ENCODE peak calls at places on chromosomes 6 and 20, in four cellular contexts. A is AG04449, X is dorsolateral prefrontal cortex, S is breast epithelium. W is an unnamed sample.

GRCh38 chr6:24838081-24838480 is 39.4 kb upstream of the ARMH2 start:
- DNase-seq in S (no peak), A (no peak), X (no peak), W (peak; percentile 15)

GRCh38 chr6:146861029-146861563 is 262.3 kb downstream of the ADGB start:
- DNase-seq in X (no peak), A (no peak), S (no peak), W (no peak)

GRCh38 chr6:152298055-152298647 is 339.0 kb downstream of the SYNE1 start:
- DNase-seq in A (no peak), S (no peak), X (no peak), W (no peak)

GRCh38 chr6:154302111-154302752 is 54.4 kb downstream of the IPCEF1 start:
- DNase-seq in A (peak; percentile 50), S (no peak), X (no peak), W (no peak)

GRCh38 chr20:58597021-58597940 is 53.8 kb upstream of the STX16 start:
- DNase-seq in S (no peak), X (no peak), A (no peak), W (peak; percentile 52)

GRCh38 chr6:123415844-123416468 is 220.8 kb downstream of the TRDN start:
- DNase-seq in S (no peak), X (peak; percentile 49), A (peak; percentile 1), W (peak; percentile 12)

GRCh38 chr20:20359628-20360027 is 8.3 kb upstream of the INSM1 start:
- DNase-seq in X (no peak), S (no peak), A (no peak), W (no peak)

GRCh38 chr6:16688984-16689636 is 72.2 kb downstream of the ATXN1 start:
- DNase-seq in X (no peak), S (no peak), A (peak; percentile 57), W (peak; percentile 71)

GRCh38 chr6:134689676-134690447 is 260.0 kb downstream of the ALDH8A1 start:
- DNase-seq in A (no peak), S (no peak), X (no peak), W (no peak)

GRCh38 chr6:149210376-149210775 is 107.1 kb upstream of the TAB2 start:
- DNase-seq in S (no peak), X (no peak), A (no peak), W (no peak)

GRCh38 chr6:119603501-119603900 is 253.9 kb upstream of the MAN1A1 start:
- DNase-seq in X (no peak), A (no peak), S (no peak), W (no peak)

GRCh38 chr20:63311186-63311832 is 18.3 kb downstream of the COL20A1 start:
- DNase-seq in A (no peak), S (no peak), X (no peak), W (no peak)

GRCh38 chr6:166621114-166621540 is 5.9 kb downstream of the RPS6KA2 start:
- DNase-seq in X (no peak), S (no peak), A (no peak), W (no peak)

GRCh38 chr20:23161244-23161875 is 75.2 kb upstream of the CD93 start:
- DNase-seq in S (no peak), X (no peak), A (no peak), W (no peak)

GRCh38 chr20:62161347-62161746 is 17.8 kb downstream of the SS18L1 start:
- DNase-seq in A (no peak), X (no peak), S (no peak), W (peak; percentile 36)

GRCh38 chr6:150541587-150541986 is 58.1 kb upstream of the PLEKHG1 start:
- DNase-seq in S (no peak), X (no peak), A (no peak), W (no peak)

GRCh38 chr6:6886160-6886885 is 221.4 kb upstream of the RREB1 start:
- DNase-seq in S (no peak), X (peak; percentile 59), A (no peak), W (no peak)

GRCh38 chr20:51597389-51598231 is 55.1 kb upstream of the NFATC2 start:
- DNase-seq in X (no peak), A (no peak), S (no peak), W (no peak)

GRCh38 chr6:170085475-170086401 is 205.1 kb downstream of the DLL1 start:
- DNase-seq in S (no peak), X (no peak), A (no peak), W (no peak)

GRCh38 chr6:135261872-135262725 is 81.0 kb downstream of the MYB start:
- DNase-seq in X (no peak), A (no peak), S (no peak), W (no peak)

GRCh38 chr6:107576852-107577251 is 86.9 kb downstream of the SOBP start:
- DNase-seq in A (no peak), S (no peak), X (no peak), W (peak; percentile 54)

GRCh38 chr6:125749864-125750691 is 646 bp downstream of the HEY2 start:
- DNase-seq in S (no peak), A (no peak), X (peak; percentile 42), W (no peak)

GRCh38 chr6:158290659-158291058 is 21.6 kb upstream of the TULP4 start:
- DNase-seq in A (no peak), X (no peak), S (no peak), W (no peak)

GRCh38 chr6:21003780-21004541 is 469.7 kb downstream of the CDKAL1 start:
- DNase-seq in A (no peak), S (no peak), X (no peak), W (peak; percentile 31)

GRCh38 chr20:61940976-61941720 is 124.5 kb downstream of the TAF4 start:
- DNase-seq in A (no peak), X (peak; percentile 19), S (peak; percentile 48), W (no peak)

GRCh38 chr20:59933849-59934585 is 580 bp upstream of the SYCP2 start:
- DNase-seq in A (no peak), X (peak; percentile 85), S (peak; percentile 84), W (no peak)

GRCh38 chr20:925516-925915 is 9.4 kb upstream of the ANGPT4 start:
- DNase-seq in S (no peak), X (no peak), A (no peak), W (no peak)

GRCh38 chr20:33419140-33419974 is 18.0 kb upstream of the CDK5RAP1 start:
- DNase-seq in X (no peak), S (no peak), A (no peak), W (no peak)

GRCh38 chr6:137000825-137001224 is 43.9 kb downstream of the IL20RA start:
- DNase-seq in S (no peak), X (no peak), A (no peak), W (no peak)

GRCh38 chr6:64520050-64520449 is 884.4 kb downstream of the PHF3 start:
- DNase-seq in S (no peak), X (no peak), A (peak; percentile 1), W (peak; percentile 89)

GRCh38 chr6:119334535-119335264 is 14.9 kb downstream of the MAN1A1 start:
- DNase-seq in X (no peak), A (no peak), S (no peak), W (no peak)

GRCh38 chr20:44069203-44069931 is 117.6 kb downstream of the JPH2 start:
- DNase-seq in S (no peak), X (no peak), A (no peak), W (no peak)

GRCh38 chr6:157274471-157275226 is 48.7 kb downstream of the TMEM242 start:
- DNase-seq in A (no peak), X (peak; percentile 69), S (peak; percentile 76), W (no peak)

GRCh38 chr6:150072201-150072600 is 3.3 kb upstream of the ULBP3 start:
- DNase-seq in X (no peak), A (no peak), S (peak; percentile 69), W (no peak)

GRCh38 chr6:128806274-128806673 is 76.7 kb upstream of the LAMA2 start:
- DNase-seq in A (no peak), X (no peak), S (no peak), W (no peak)

GRCh38 chr6:73504160-73504559 is 16.7 kb downstream of the EEF1A1 start:
- DNase-seq in A (no peak), X (no peak), S (no peak), W (no peak)

GRCh38 chr6:19838442-19839236 is 1.5 kb downstream of the ID4 start:
- DNase-seq in X (no peak), A (no peak), S (peak; percentile 59), W (no peak)

GRCh38 chr6:19836799-19837510 is at the start of gene ID4:
- DNase-seq in S (peak; percentile 91), A (peak; percentile 77), X (peak; percentile 89), W (peak; percentile 94)

GRCh38 chr6:19839788-19840187 is 2.6 kb downstream of the ID4 start:
- DNase-seq in S (no peak), X (no peak), A (no peak), W (no peak)

GRCh38 chr6:19839237-19839546 is 2.0 kb downstream of the ID4 start:
- DNase-seq in S (no peak), A (no peak), X (no peak), W (no peak)

GRCh38 chr6:19837511-19838441 is 606 bp downstream of the ID4 start:
- DNase-seq in S (peak; percentile 52), X (no peak), A (no peak), W (no peak)
- H3K4me3 ChIP-seq in S (peak overlapping the region; percentile 64), X (peak overlapping the region; percentile 67), A (peak overlapping the region; percentile 74), W (peak overlapping the region; percentile 75)

DNA sequence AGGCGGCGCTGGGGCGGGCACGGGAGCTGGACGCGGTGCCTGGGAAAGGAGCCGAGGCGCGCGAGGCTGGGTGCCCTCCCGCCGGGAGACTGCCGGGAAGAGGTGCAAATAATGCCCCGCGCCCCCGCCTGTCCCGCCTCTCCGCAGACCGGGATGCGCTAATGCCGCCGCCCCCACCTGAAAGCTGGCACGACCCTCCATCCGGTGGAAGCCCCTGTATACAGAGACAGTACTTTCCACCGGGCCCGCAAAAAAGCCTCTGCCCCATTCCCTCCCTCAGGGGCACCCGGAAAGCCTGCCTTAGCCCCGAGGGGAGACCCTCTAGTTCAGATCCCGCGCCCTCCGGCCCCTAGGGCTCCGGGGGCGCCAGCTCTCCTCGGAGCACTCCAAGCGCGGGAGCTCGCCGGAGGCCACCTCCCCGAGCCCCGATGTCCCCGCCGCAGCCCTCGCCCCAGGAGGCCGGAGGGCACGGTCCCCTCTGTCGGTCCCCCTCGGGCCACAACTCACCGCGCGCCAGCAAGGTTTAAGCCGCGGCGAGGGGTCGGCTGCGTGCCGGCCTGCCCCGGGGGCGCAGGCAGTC is 1.2 kb downstream of the GRM4 start:
- DNase-seq in S (no peak), A (no peak), X (peak; percentile 32), W (no peak)
- H3K4me3 ChIP-seq in S (peak overlapping the region; percentile 45), A (peak overlapping the region; percentile 18), X (peak overlapping the region; percentile 55), W (peak overlapping the region; percentile 50)

DNA sequence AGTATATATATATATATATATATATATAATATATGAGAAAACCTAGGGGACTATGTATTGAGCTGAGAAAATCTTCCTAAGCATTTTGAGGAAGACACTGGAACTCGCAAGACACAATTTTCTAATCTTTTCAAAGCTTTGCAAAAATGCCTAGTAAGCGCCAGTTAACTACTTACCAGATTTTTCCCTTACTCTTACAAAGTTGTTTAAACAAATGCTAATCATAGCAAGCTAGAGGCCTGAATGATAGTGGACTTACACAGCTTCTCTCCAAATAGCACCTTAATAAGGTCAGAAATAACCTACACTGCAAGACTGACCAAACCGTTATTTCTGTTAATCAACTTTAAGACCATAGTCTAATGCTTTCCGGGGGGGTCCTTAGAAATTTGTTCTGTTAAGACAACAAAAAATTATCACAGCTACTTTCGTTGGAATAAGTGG is 56.1 kb upstream of the HFE start:
- DNase-seq in A (no peak), X (no peak), S (no peak), W (no peak)
- H3K4me3 ChIP-seq in A (peak overlapping the region; percentile 67), X (peak overlapping the region; percentile 64), S (peak overlapping the region; percentile 61), W (peak overlapping the region; percentile 63)

GRCh38 chr6:131627724-131628682 is at the start of gene MED23:
- DNase-seq in A (peak; percentile 70), S (peak; percentile 94), X (peak; percentile 95), W (peak; percentile 82)

GRCh38 chr6:131631625-131632284 is 3.7 kb upstream of the MED23 start:
- DNase-seq in S (no peak), X (no peak), A (no peak), W (no peak)

GRCh38 chr6:131629656-131630055 is 1.6 kb upstream of the MED23 start:
- DNase-seq in A (no peak), X (no peak), S (no peak), W (no peak)

GRCh38 chr6:131628726-131629125 is 684 bp upstream of the MED23 start:
- DNase-seq in X (no peak), S (no peak), A (no peak), W (no peak)
- H3K4me3 ChIP-seq in X (peak overlapping the region; percentile 81), S (peak overlapping the region; percentile 75), A (no peak overlapping the region), W (peak overlapping the region; percentile 87)